ENCODE peak calls at places on chromosomes 1 and 21, in five cellular contexts. Q is B cell, E is ascending aorta, U is fibroblast of lung, W is astrocyte. M is an unnamed sample.

GRCh38 chr1:203153051-203153988 is 22.3 kb downstream of the MYBPH start:
- DNase-seq in E (no peak), W (peak), Q (no peak), U (no peak), M (no peak)

GRCh38 chr1:219629481-219629880 is 16.6 kb upstream of the ZC3H11B start:
- DNase-seq in W (peak), U (no peak), E (no peak), Q (no peak), M (no peak)

GRCh38 chr1:226215239-226215638 is 8.2 kb upstream of the MIXL1 start:
- DNase-seq in E (no peak), Q (no peak), W (no peak), U (no peak), M (no peak)

GRCh38 chr1:86455078-86455477 is 13.6 kb upstream of the CLCA1 start:
- DNase-seq in W (no peak), Q (no peak), E (no peak), U (no peak), M (no peak)

GRCh38 chr1:100606438-100606837 is 68.5 kb downstream of the GPR88 start:
- DNase-seq in Q (no peak), U (peak), E (peak), W (peak), M (peak)

GRCh38 chr1:17955302-17956285 is 152.0 kb upstream of the IGSF21 start:
- DNase-seq in W (no peak), Q (no peak), U (no peak), E (no peak), M (no peak)

GRCh38 chr1:203267347-203267846 is 37.9 kb upstream of the BTG2 start:
- DNase-seq in Q (peak), E (peak), W (peak), U (peak), M (peak)

GRCh38 chr1:236051107-236051885 is 13.6 kb downstream of the NID1 start:
- DNase-seq in E (no peak), W (peak), U (peak), Q (no peak), M (no peak)

GRCh38 chr1:15249032-15249601 is 2.1 kb downstream of the FHAD1 start:
- DNase-seq in Q (no peak), E (no peak), W (peak), U (no peak), M (no peak)

GRCh38 chr1:110173466-110174117 is 23.3 kb downstream of the SLC6A17 start:
- DNase-seq in U (no peak), E (no peak), Q (no peak), W (no peak), M (peak)
- TF ChIP-seq CTCF in U (no peak), E (no peak), Q (no peak), W (no peak), M (peak)

GRCh38 chr21:30189763-30190162 is 23.2 kb upstream of the CLDN17 start:
- DNase-seq in W (no peak), U (no peak), E (no peak), Q (no peak), M (no peak)

GRCh38 chr21:30193201-30193600 is 22.7 kb downstream of the CLDN8 start:
- DNase-seq in W (no peak), E (no peak), Q (no peak), U (no peak), M (no peak)

GRCh38 chr21:30199989-30200388 is 15.9 kb downstream of the CLDN8 start:
- DNase-seq in E (no peak), U (no peak), W (no peak), Q (no peak), M (no peak)

GRCh38 chr21:30190554-30190953 is 23.9 kb upstream of the CLDN17 start:
- DNase-seq in U (no peak), Q (no peak), W (no peak), E (no peak), M (no peak)

GRCh38 chr21:30194701-30195299 is 21.1 kb downstream of the CLDN8 start:
- DNase-seq in E (no peak), U (peak), W (no peak), Q (no peak), M (no peak)
- TF ChIP-seq CTCF in E (no peak), U (peak), W (peak), Q (no peak), M (peak)

GRCh38 chr1:67687649-67688048 is 2.6 kb downstream of the GADD45A start:
- DNase-seq in Q (no peak), U (peak), E (no peak), W (peak), M (peak)

GRCh38 chr1:67685558-67686271 is 714 bp downstream of the GADD45A start:
- DNase-seq in U (no peak), W (no peak), Q (peak), E (peak), M (no peak)

GRCh38 chr1:67687198-67687545 is 2.2 kb downstream of the GADD45A start:
- DNase-seq in U (no peak), Q (no peak), W (no peak), E (no peak), M (no peak)

GRCh38 chr1:67685067-67685557 is at the start of gene GADD45A:
- DNase-seq in W (peak), U (peak), E (peak), Q (peak), M (peak)

GRCh38 chr1:67686272-67687197 is 1.5 kb downstream of the GADD45A start:
- DNase-seq in E (peak), U (peak), W (peak), Q (peak), M (peak)
- TF ChIP-seq CTCF in E (no peak), U (no peak), W (no peak), Q (no peak), M (no peak)

GRCh38 chr1:229079196-229079595 is 191.7 kb upstream of the RAB4A start:
- DNase-seq in Q (no peak), U (no peak), E (no peak), W (no peak), M (no peak)
- TF ChIP-seq CTCF in Q (no peak), U (no peak), E (no peak), W (no peak), M (no peak)